ENCODE peak calls at places on chromosome 14, in six cellular contexts. A is RWPE1; X is ascending aorta; M is activated CD8-positive, alpha-beta T cell treated with anti-CD3 and anti-CD28 coated beads for 36 hours; K is stomach; P is tibial nerve. Q is an unnamed sample.

GRCh38 chr14:65927871-65928270 is 515.3 kb downstream of the FUT8 start:
- DNase-seq in A (no peak), X (no peak), M (peak), K (peak), P (no peak), Q (no peak)

GRCh38 chr14:39302124-39302810 is 68.6 kb downstream of the MIA2 start:
- DNase-seq in A (no peak), X (no peak), M (no peak), K (no peak), P (no peak), Q (no peak)

GRCh38 chr14:57378661-57379060 is 11.7 kb upstream of the NAA30 start:
- DNase-seq in A (no peak), X (no peak), M (no peak), K (no peak), P (no peak), Q (no peak)

GRCh38 chr14:80186301-80186800 is 25.0 kb downstream of the DIO2 start:
- DNase-seq in A (no peak), X (no peak), M (no peak), K (no peak), P (no peak), Q (no peak)

GRCh38 chr14:80634106-80634758 is 307.3 kb downstream of the CEP128 start:
- DNase-seq in A (peak), X (no peak), M (no peak), K (no peak), P (no peak), Q (no peak)

GRCh38 chr14:74161526-74162158 is 76.9 kb downstream of the LIN52 start:
- DNase-seq in A (no peak), X (no peak), M (no peak), K (no peak), P (no peak), Q (no peak)

GRCh38 chr14:68394719-68395117 is 398.1 kb downstream of the ZFP36L1 start:
- DNase-seq in A (no peak), X (no peak), M (no peak), K (no peak), P (no peak), Q (no peak)

GRCh38 chr14:34650786-34651584 is 21.0 kb upstream of the SNX6 start:
- DNase-seq in A (peak), X (peak), M (no peak), K (no peak), P (no peak), Q (peak)

GRCh38 chr14:101835166-101835557 is 73.7 kb downstream of the PPP2R5C start:
- DNase-seq in A (peak), X (no peak), M (no peak), K (no peak), P (no peak), Q (no peak)

GRCh38 chr14:24058951-24059475 is 7.2 kb downstream of the CARMIL3 start:
- DNase-seq in A (no peak), X (no peak), M (no peak), K (no peak), P (no peak), Q (no peak)

GRCh38 chr14:95518045-95518751 is 1.7 kb upstream of the SYNE3 start:
- DNase-seq in A (no peak), X (peak), M (peak), K (no peak), P (no peak), Q (peak)

GRCh38 chr14:53956427-53957201 is at the start of gene BMP4:
- DNase-seq in A (no peak), X (peak), M (peak), K (peak), P (peak), Q (peak)

GRCh38 chr14:24858052-24858451 is 191.9 kb downstream of the STXBP6 start:
- DNase-seq in A (no peak), X (no peak), M (no peak), K (no peak), P (no peak), Q (no peak)

GRCh38 chr14:36784541-36784940 is 122.9 kb downstream of the PAX9 start:
- DNase-seq in A (no peak), X (no peak), M (no peak), K (no peak), P (no peak), Q (no peak)

GRCh38 chr14:50030049-50030448 is 86.3 kb downstream of the VCPKMT start:
- DNase-seq in A (no peak), X (no peak), M (no peak), K (no peak), P (no peak), Q (no peak)

GRCh38 chr14:50026396-50026795 is 90.0 kb downstream of the VCPKMT start:
- DNase-seq in A (no peak), X (no peak), M (no peak), K (no peak), P (no peak), Q (no peak)

GRCh38 chr14:50025776-50026175 is 90.6 kb downstream of the VCPKMT start:
- DNase-seq in A (no peak), X (no peak), M (peak), K (no peak), P (no peak), Q (no peak)

GRCh38 chr14:50028458-50028857 is 87.9 kb downstream of the VCPKMT start:
- DNase-seq in A (no peak), X (no peak), M (no peak), K (no peak), P (no peak), Q (no peak)

GRCh38 chr14:50027797-50028196 is 88.6 kb downstream of the VCPKMT start:
- DNase-seq in A (no peak), X (no peak), M (no peak), K (no peak), P (no peak), Q (no peak)
- TF ChIP-seq CTCF in A (no peak), X (no peak), M (no peak), K (no peak), P (no peak), Q (no peak)

GRCh38 chr14:78904094-78904493 is 733.9 kb downstream of the NRXN3 start:
- DNase-seq in A (no peak), X (no peak), M (no peak), K (no peak), P (no peak), Q (no peak)
- TF ChIP-seq CTCF in A (no peak), X (no peak), M (no peak), K (no peak), P (no peak), Q (no peak)

DNA sequence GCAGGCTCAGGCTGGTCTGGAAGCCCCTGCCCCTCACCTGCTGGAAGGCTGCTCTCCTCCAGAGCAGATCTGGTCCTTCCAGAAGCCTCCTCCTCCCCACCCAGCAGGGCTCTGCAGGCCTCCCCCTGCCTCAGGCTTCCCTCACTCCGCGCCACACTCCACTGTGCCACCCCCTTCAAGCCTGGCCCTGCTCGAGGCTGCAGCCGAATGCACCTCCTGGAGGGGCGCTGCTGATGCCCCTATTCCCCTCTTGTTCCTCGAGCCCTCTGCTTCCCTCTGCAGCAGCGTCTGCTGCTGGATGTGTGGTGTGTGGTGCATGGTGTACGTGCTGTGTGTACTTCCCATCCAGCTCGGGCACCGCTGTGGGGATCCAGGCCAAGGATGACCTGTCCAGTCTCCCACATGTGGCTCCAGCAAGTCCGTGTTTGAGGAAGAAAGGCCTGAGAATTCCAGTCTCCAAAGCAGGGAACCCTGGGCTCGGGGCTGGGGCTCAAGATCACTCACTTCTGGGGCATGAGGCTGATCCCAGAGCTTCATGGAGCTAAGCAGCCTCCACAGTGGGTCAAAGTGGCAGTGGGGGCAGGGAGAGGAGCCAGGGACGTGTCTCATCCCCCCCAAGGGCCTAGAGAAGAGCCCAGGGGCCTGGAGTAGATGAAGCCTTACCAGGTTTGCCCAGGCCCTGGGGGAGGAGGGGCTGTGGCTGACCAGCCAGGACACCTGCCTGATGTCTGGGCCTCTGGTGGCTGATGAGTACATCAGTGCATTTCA is 136.0 kb upstream of the C14orf180 start:
- DNase-seq in A (no peak), X (peak), M (no peak), K (no peak), P (no peak), Q (peak)
- TF ChIP-seq CTCF in A (no peak), X (no peak), M (no peak), K (no peak), P (no peak), Q (no peak)

DNA sequence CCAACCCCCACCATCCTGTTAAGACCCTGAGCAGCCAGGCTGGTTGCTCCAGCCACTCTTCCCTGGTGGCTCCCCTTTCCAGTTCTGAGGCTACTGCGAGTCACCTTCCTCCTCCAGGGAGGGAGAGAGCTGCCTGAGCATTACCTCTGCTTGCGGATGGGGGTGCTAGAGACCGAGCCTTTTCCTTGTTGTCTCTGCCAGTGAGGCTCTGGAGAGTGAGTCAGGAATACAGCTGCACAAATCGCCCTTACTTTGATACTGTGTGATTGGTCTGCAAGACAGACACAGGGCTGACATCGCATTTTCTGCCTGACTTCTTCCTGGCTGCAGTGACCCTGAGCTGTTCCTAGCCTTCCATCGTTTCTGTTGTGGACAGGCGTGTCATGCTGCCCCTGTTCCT is 94.3 kb downstream of the SLC25A47 start:
- DNase-seq in A (peak), X (no peak), M (no peak), K (peak), P (peak), Q (no peak)
- TF ChIP-seq CTCF in A (peak), X (peak), M (no peak), K (peak), P (peak), Q (no peak)

DNA sequence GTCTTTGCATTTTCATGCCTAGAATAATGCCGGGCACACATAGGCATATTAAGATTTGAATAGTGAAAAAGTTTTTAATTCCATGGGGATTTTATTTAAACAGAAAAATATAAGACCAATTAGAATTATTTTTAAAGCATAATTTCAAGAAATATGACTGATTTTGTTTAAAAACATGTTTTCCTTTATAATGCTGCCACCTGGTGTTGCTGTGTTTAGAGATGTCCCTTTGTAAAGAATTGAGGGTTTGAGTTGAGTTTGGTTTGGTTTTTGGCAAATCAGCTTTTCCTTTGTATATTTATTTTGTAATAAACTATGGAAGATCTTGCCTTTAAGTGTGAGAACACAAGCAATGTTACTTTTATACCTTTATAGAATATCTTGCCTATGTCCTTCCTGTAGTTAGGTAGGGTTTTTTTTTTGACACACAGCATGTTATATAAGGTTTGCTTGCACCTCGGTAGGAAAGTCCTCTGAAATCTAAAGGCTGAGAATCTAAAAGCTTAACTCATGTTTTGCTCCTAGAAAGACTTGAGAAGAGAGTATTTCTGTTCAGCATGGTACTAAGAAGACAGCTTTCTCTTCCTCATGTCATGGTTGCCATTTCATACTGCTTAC is 31.4 kb upstream of the SNAPC1 start:
- DNase-seq in A (no peak), X (no peak), M (no peak), K (no peak), P (peak), Q (no peak)
- TF ChIP-seq CTCF in A (peak), X (peak), M (peak), K (peak), P (peak), Q (no peak)